ENCODE peak calls at places on chromosomes 3 and 15, in four cellular contexts. A is hypothalamus, M is AG08396, J is caudate nucleus. U is an unnamed sample.

GRCh38 chr3:160038862-160039562 is 50.4 kb downstream of the IL12A start:
- DNase-seq in A (no peak), M (peak), J (no peak), U (no peak)

GRCh38 chr3:136787226-136787793 is 31.6 kb upstream of the SLC35G2 start:
- DNase-seq in A (no peak), M (peak), J (no peak), U (no peak)

GRCh38 chr15:82945326-82945725 is 7.2 kb downstream of the HOMER2 start:
- DNase-seq in A (no peak), M (no peak), J (no peak), U (no peak)

GRCh38 chr15:35505816-35506215 is 40.1 kb downstream of the DPH6 start:
- DNase-seq in A (no peak), M (no peak), J (no peak), U (no peak)

GRCh38 chr15:40307421-40308165 is at the start of gene PLCB2:
- DNase-seq in A (no peak), M (no peak), J (no peak), U (no peak)

GRCh38 chr15:83449928-83450501 is 2.9 kb downstream of the SH3GL3 start:
- DNase-seq in A (no peak), M (peak), J (no peak), U (no peak)

GRCh38 chr15:60656491-60657284 is 177.7 kb upstream of the ICE2 start:
- DNase-seq in A (no peak), M (no peak), J (no peak), U (no peak)

GRCh38 chr3:46483799-46484198 is 14.0 kb upstream of the RTP3 start:
- DNase-seq in A (no peak), M (no peak), J (no peak), U (no peak)

GRCh38 chr15:54149115-54149531 is 170.9 kb downstream of the UNC13C start:
- DNase-seq in A (no peak), M (no peak), J (no peak), U (no peak)

GRCh38 chr3:192915724-192916123 is 1.9 kb downstream of the MB21D2 start:
- DNase-seq in A (no peak), M (no peak), J (no peak), U (no peak)

GRCh38 chr3:112814256-112814655 is 32.4 kb downstream of the CD200R1L start:
- DNase-seq in A (no peak), M (peak), J (no peak), U (peak)

GRCh38 chr3:115766587-115767492 is 143.5 kb downstream of the GAP43 start:
- DNase-seq in A (no peak), M (peak), J (no peak), U (peak)

GRCh38 chr15:83458396-83458795 is 11.3 kb downstream of the SH3GL3 start:
- DNase-seq in A (no peak), M (no peak), J (no peak), U (no peak)

GRCh38 chr15:52922871-52923270 is 132.7 kb upstream of the ONECUT1 start:
- DNase-seq in A (no peak), M (no peak), J (no peak), U (no peak)

GRCh38 chr3:57863380-57863779 is 107.3 kb downstream of the SLMAP start:
- DNase-seq in A (no peak), M (no peak), J (no peak), U (no peak)

GRCh38 chr3:138867996-138868395 is 33.3 kb upstream of the PIK3CB start:
- DNase-seq in A (no peak), M (no peak), J (no peak), U (no peak)

GRCh38 chr3:125140011-125140813 is 72.3 kb downstream of the SLC12A8 start:
- DNase-seq in A (no peak), M (peak), J (no peak), U (no peak)

U was measured in COLO829.